ENCODE peak calls at places on chromosomes 13 and 19, in six cellular contexts. One of them, this sample, is unnamed. For H3K9me3, the result is how much of the 10 kb centered on the place peaks cover.

GRCh38 chr19:29665215-29665825 is at the start of gene PLEKHF1:
- DNase-seq in CD8-positive, alpha-beta T cell: peak
- DNase-seq in SJCRH30: peak
- DNase-seq in T-helper 17 cell: peak
- DNase-seq in hepatocyte: peak
- DNase-seq in tibial artery: peak
- DNase-seq in this sample: peak

GRCh38 chr19:15421726-15422260 is 3.0 kb upstream of the AKAP8L start:
- DNase-seq in hepatocyte: no peak
- DNase-seq in SJCRH30: peak
- DNase-seq in CD8-positive, alpha-beta T cell: no peak
- DNase-seq in tibial artery: no peak
- DNase-seq in T-helper 17 cell: no peak
- DNase-seq in this sample: no peak

GRCh38 chr13:66348745-66349720 is 881.1 kb downstream of the PCDH9 start:
- DNase-seq in CD8-positive, alpha-beta T cell: no peak
- DNase-seq in T-helper 17 cell: no peak
- DNase-seq in tibial artery: no peak
- DNase-seq in hepatocyte: no peak
- DNase-seq in SJCRH30: no peak
- DNase-seq in this sample: peak

GRCh38 chr19:6088677-6089063 is 21.6 kb downstream of the RFX2 start:
- DNase-seq in T-helper 17 cell: no peak
- DNase-seq in CD8-positive, alpha-beta T cell: no peak
- DNase-seq in hepatocyte: no peak
- DNase-seq in SJCRH30: no peak
- DNase-seq in tibial artery: no peak
- DNase-seq in this sample: no peak

GRCh38 chr13:112951674-112952371 is 17.2 kb upstream of the MCF2L start:
- DNase-seq in hepatocyte: no peak
- DNase-seq in tibial artery: no peak
- DNase-seq in CD8-positive, alpha-beta T cell: no peak
- DNase-seq in T-helper 17 cell: no peak
- DNase-seq in SJCRH30: no peak
- DNase-seq in this sample: no peak

GRCh38 chr19:15577184-15577771 is 37.7 kb upstream of the CYP4F8 start:
- DNase-seq in T-helper 17 cell: no peak
- DNase-seq in CD8-positive, alpha-beta T cell: no peak
- DNase-seq in SJCRH30: no peak
- DNase-seq in tibial artery: no peak
- DNase-seq in hepatocyte: no peak
- DNase-seq in this sample: no peak

GRCh38 chr19:5047251-5047935 is 78.5 kb downstream of the KDM4B start:
- DNase-seq in CD8-positive, alpha-beta T cell: no peak
- DNase-seq in tibial artery: no peak
- DNase-seq in T-helper 17 cell: no peak
- DNase-seq in hepatocyte: no peak
- DNase-seq in SJCRH30: no peak
- DNase-seq in this sample: no peak

GRCh38 chr13:23378009-23378632 is 55.4 kb downstream of the SACS start:
- DNase-seq in tibial artery: peak
- DNase-seq in CD8-positive, alpha-beta T cell: no peak
- DNase-seq in SJCRH30: peak
- DNase-seq in hepatocyte: peak
- DNase-seq in T-helper 17 cell: no peak
- DNase-seq in this sample: peak

GRCh38 chr19:12187625-12188024 is 24.7 kb downstream of the ZNF136 start:
- DNase-seq in hepatocyte: no peak
- DNase-seq in CD8-positive, alpha-beta T cell: no peak
- DNase-seq in SJCRH30: no peak
- DNase-seq in tibial artery: no peak
- DNase-seq in T-helper 17 cell: no peak
- DNase-seq in this sample: no peak

GRCh38 chr19:6318772-6319171 is 14.6 kb downstream of the ACER1 start:
- DNase-seq in tibial artery: no peak
- DNase-seq in CD8-positive, alpha-beta T cell: no peak
- DNase-seq in T-helper 17 cell: no peak
- DNase-seq in SJCRH30: no peak
- DNase-seq in hepatocyte: no peak
- DNase-seq in this sample: no peak

GRCh38 chr13:30352121-30352520 is 44.8 kb upstream of the KATNAL1 start:
- DNase-seq in T-helper 17 cell: no peak
- DNase-seq in hepatocyte: no peak
- DNase-seq in CD8-positive, alpha-beta T cell: no peak
- DNase-seq in tibial artery: no peak
- DNase-seq in SJCRH30: no peak
- DNase-seq in this sample: no peak
- H3K9me3 ChIP-seq in T-helper 17 cell: under half
- H3K9me3 ChIP-seq in hepatocyte: under half
- H3K9me3 ChIP-seq in CD8-positive, alpha-beta T cell: under half
- H3K9me3 ChIP-seq in tibial artery: under half
- H3K9me3 ChIP-seq in SJCRH30: under half
- H3K9me3 ChIP-seq in this sample: under half

GRCh38 chr19:36547001-36547732 is 19.1 kb upstream of the ZNF260 start:
- DNase-seq in SJCRH30: no peak
- DNase-seq in T-helper 17 cell: no peak
- DNase-seq in tibial artery: no peak
- DNase-seq in CD8-positive, alpha-beta T cell: no peak
- DNase-seq in hepatocyte: no peak
- DNase-seq in this sample: no peak
- H3K9me3 ChIP-seq in SJCRH30: half or more
- H3K9me3 ChIP-seq in T-helper 17 cell: half or more
- H3K9me3 ChIP-seq in tibial artery: half or more
- H3K9me3 ChIP-seq in CD8-positive, alpha-beta T cell: half or more
- H3K9me3 ChIP-seq in hepatocyte: half or more
- H3K9me3 ChIP-seq in this sample: half or more

DNA sequence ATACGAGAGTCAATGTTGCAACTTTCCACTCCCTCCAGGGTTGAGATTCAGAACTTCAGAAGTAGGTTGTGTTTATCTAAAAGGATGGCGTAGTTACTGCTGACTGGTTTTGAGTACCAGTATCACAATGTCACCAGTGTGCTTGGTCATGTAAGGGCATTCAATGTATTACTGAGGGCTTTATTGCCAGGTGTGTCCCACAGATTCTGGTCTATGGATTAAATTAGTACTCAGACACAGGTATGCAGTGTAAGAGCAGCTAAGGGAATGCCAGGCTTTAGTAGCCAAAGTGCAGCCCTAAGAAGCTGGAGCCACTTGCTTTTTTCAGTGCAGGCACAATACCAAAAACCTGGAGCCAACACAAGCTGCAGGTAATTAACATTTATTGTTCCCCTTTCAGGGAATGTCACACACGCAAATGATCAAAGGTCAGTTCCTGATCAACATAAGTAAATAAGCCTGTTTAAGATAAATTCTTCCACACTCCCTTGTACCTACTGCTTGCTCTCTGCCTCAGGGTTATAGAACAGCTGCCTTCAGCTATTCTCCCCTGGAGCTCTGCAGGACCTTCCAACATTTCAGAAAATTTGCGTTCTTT is 130.1 kb upstream of the ZNF91 start:
- DNase-seq in tibial artery: no peak
- DNase-seq in hepatocyte: peak
- DNase-seq in T-helper 17 cell: no peak
- DNase-seq in CD8-positive, alpha-beta T cell: no peak
- DNase-seq in SJCRH30: no peak
- DNase-seq in this sample: no peak
- H3K9me3 ChIP-seq in tibial artery: under half
- H3K9me3 ChIP-seq in hepatocyte: under half
- H3K9me3 ChIP-seq in T-helper 17 cell: under half
- H3K9me3 ChIP-seq in CD8-positive, alpha-beta T cell: under half
- H3K9me3 ChIP-seq in SJCRH30: under half
- H3K9me3 ChIP-seq in this sample: under half

DNA sequence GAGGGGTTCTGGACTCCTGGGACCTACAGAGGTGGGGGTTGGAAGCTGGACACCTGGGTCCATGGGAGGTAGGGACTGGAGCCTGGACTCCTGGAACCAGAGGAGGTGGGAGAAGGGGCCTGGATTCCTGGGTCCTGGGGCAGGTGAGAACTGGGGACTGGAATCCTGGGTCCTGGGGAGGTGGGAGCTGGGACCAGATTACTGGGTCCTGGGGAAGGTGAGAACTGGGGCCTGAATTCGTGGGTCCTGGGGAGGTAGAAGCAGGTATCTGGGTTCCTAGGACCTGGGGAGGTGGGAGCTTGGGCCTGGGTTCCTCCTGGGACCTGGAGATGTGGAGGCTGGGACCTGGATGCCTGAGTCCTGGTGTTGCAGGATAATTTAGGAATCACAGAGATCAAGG is 653 bp downstream of the CLEC4M start:
- DNase-seq in SJCRH30: no peak
- DNase-seq in tibial artery: no peak
- DNase-seq in CD8-positive, alpha-beta T cell: no peak
- DNase-seq in hepatocyte: no peak
- DNase-seq in T-helper 17 cell: no peak
- DNase-seq in this sample: no peak
- H3K9me3 ChIP-seq in SJCRH30: under half
- H3K9me3 ChIP-seq in tibial artery: under half
- H3K9me3 ChIP-seq in CD8-positive, alpha-beta T cell: under half
- H3K9me3 ChIP-seq in hepatocyte: under half
- H3K9me3 ChIP-seq in T-helper 17 cell: under half
- H3K9me3 ChIP-seq in this sample: under half

GRCh38 chr19:22807061-22807835 is 23.3 kb upstream of the ZNF99 start:
- DNase-seq in SJCRH30: no peak
- DNase-seq in CD8-positive, alpha-beta T cell: no peak
- DNase-seq in T-helper 17 cell: no peak
- DNase-seq in tibial artery: no peak
- DNase-seq in hepatocyte: no peak
- DNase-seq in this sample: no peak

DNA sequence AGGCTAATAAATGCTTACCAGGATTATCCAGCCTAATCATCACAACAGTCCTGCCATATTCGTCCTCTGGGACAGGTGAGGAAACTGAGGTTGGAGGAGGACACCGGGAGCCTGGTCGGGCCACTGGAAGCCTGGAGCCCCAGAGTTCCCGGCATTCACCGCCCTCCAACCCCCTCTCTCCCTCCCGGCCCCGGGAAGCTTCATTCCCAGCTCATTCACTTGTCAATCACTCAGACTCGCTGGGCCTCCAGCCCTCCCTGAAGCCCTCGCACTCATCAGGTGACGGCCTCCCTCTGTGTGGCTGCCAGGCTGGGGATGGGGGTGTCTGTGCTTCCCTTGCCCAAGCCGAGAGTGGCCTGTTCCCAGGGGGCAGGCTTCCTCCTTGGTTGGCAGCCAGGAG is 22.5 kb upstream of the ZNF99 start:
- DNase-seq in tibial artery: no peak
- DNase-seq in SJCRH30: no peak
- DNase-seq in CD8-positive, alpha-beta T cell: no peak
- DNase-seq in T-helper 17 cell: no peak
- DNase-seq in hepatocyte: no peak
- DNase-seq in this sample: no peak
- H3K9me3 ChIP-seq in tibial artery: under half
- H3K9me3 ChIP-seq in SJCRH30: under half
- H3K9me3 ChIP-seq in CD8-positive, alpha-beta T cell: under half
- H3K9me3 ChIP-seq in T-helper 17 cell: under half
- H3K9me3 ChIP-seq in hepatocyte: under half
- H3K9me3 ChIP-seq in this sample: under half

GRCh38 chr19:27671876-27672275 is 1541.1 kb downstream of the UQCRFS1 start:
- DNase-seq in hepatocyte: no peak
- DNase-seq in SJCRH30: no peak
- DNase-seq in T-helper 17 cell: no peak
- DNase-seq in tibial artery: no peak
- DNase-seq in CD8-positive, alpha-beta T cell: no peak
- DNase-seq in this sample: no peak
- H3K9me3 ChIP-seq in hepatocyte: under half
- H3K9me3 ChIP-seq in SJCRH30: under half
- H3K9me3 ChIP-seq in T-helper 17 cell: under half
- H3K9me3 ChIP-seq in tibial artery: under half
- H3K9me3 ChIP-seq in CD8-positive, alpha-beta T cell: under half
- H3K9me3 ChIP-seq in this sample: under half

DNA sequence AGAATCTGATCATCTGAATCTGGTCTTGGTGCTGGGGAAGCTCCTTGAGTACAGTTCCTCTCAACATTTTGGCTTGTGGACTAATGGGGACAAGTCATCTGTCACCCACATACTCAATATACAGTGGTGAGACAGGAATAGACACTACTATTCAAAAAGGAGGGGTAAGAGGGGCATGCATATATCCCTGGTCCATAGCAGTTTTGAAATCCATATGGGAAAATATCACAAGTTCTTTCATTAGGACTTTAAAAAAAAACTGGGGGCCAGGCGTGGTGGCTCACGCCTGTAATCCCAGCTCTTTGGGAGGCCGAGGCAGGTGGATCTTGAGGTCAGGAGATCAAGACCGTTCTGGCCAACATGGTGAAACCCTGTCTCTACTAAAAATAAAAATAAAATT is 20.3 kb upstream of the PPP5C start:
- DNase-seq in SJCRH30: no peak
- DNase-seq in tibial artery: no peak
- DNase-seq in CD8-positive, alpha-beta T cell: no peak
- DNase-seq in T-helper 17 cell: no peak
- DNase-seq in hepatocyte: no peak
- DNase-seq in this sample: no peak
- H3K9me3 ChIP-seq in SJCRH30: under half
- H3K9me3 ChIP-seq in tibial artery: under half
- H3K9me3 ChIP-seq in CD8-positive, alpha-beta T cell: under half
- H3K9me3 ChIP-seq in T-helper 17 cell: under half
- H3K9me3 ChIP-seq in hepatocyte: under half
- H3K9me3 ChIP-seq in this sample: under half

GRCh38 chr19:36524617-36525016 is 3.5 kb downstream of the ZNF260 start:
- DNase-seq in CD8-positive, alpha-beta T cell: no peak
- DNase-seq in SJCRH30: no peak
- DNase-seq in T-helper 17 cell: no peak
- DNase-seq in tibial artery: no peak
- DNase-seq in hepatocyte: no peak
- DNase-seq in this sample: no peak
- H3K9me3 ChIP-seq in CD8-positive, alpha-beta T cell: under half
- H3K9me3 ChIP-seq in SJCRH30: under half
- H3K9me3 ChIP-seq in T-helper 17 cell: under half
- H3K9me3 ChIP-seq in tibial artery: under half
- H3K9me3 ChIP-seq in hepatocyte: under half
- H3K9me3 ChIP-seq in this sample: under half

DNA sequence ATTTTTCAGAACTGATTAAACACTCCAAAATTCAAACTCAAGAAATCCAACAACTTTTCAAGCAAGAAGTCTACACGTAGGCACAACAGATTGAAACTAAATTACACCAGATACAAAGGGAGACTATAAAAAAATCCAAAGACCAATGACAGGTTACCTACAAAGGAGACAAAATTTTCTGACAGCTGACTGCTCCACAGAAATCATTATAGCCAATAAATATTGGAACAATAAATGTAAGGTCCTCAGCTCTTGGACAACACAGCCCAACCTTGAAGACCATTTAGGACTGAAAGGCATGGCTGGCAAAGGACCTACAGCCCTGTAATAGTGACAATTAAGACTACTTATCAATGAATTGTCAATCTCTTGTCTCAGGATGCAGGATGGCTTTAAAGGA is 15.9 kb downstream of the ZNF350 start:
- DNase-seq in tibial artery: no peak
- DNase-seq in SJCRH30: no peak
- DNase-seq in T-helper 17 cell: no peak
- DNase-seq in hepatocyte: no peak
- DNase-seq in CD8-positive, alpha-beta T cell: no peak
- DNase-seq in this sample: no peak
- H3K9me3 ChIP-seq in tibial artery: half or more
- H3K9me3 ChIP-seq in SJCRH30: under half
- H3K9me3 ChIP-seq in T-helper 17 cell: half or more
- H3K9me3 ChIP-seq in hepatocyte: half or more
- H3K9me3 ChIP-seq in CD8-positive, alpha-beta T cell: half or more
- H3K9me3 ChIP-seq in this sample: half or more

DNA sequence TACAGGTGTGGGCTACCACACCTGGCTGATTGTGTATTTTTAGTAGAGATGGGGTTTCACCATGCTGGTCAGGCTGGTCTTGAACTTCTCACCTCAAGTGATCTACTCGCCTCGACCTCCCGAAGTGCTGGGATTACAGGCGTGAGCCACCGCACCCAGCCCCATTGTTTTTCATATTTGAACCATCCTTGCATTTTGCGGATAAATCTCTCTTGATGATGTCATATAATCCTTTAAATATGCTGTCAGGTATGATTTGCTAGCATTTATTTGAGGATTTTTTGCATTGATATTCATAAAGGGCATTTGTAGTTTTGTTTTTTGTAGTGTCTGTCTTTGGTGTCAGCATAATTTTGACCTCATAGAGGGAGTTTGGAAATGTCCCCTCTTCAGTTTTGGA is 5.7 kb downstream of the ZNF101 start:
- DNase-seq in CD8-positive, alpha-beta T cell: no peak
- DNase-seq in T-helper 17 cell: no peak
- DNase-seq in tibial artery: no peak
- DNase-seq in SJCRH30: no peak
- DNase-seq in hepatocyte: no peak
- DNase-seq in this sample: no peak
- H3K9me3 ChIP-seq in CD8-positive, alpha-beta T cell: under half
- H3K9me3 ChIP-seq in T-helper 17 cell: under half
- H3K9me3 ChIP-seq in tibial artery: under half
- H3K9me3 ChIP-seq in SJCRH30: under half
- H3K9me3 ChIP-seq in hepatocyte: under half
- H3K9me3 ChIP-seq in this sample: under half

This sample was measured in adipocyte.